ENCODE peak calls at places on chromosome 20, in ten cellular contexts. One of them, this sample, is unnamed.

GRCh38 chr20:6831461-6831860 is 64.0 kb downstream of the BMP2 start:
- DNase-seq in CD14-positive monocyte: no peak
- DNase-seq in hippocampal formation: no peak
- DNase-seq in hepatocyte: no peak
- DNase-seq in heart right ventricle: no peak
- DNase-seq in fibroblast of lung: no peak
- DNase-seq in NT2/D1: no peak
- DNase-seq in testis: no peak
- DNase-seq in HTR-8/SVneo: no peak
- DNase-seq in T-helper 17 cell: no peak
- DNase-seq in this sample: no peak

GRCh38 chr20:47985092-47985850 is 200.0 kb upstream of the SULF2 start:
- DNase-seq in fibroblast of lung: peak
- DNase-seq in testis: peak
- DNase-seq in T-helper 17 cell: no peak
- DNase-seq in hepatocyte: peak
- DNase-seq in NT2/D1: no peak
- DNase-seq in hippocampal formation: no peak
- DNase-seq in HTR-8/SVneo: peak
- DNase-seq in heart right ventricle: no peak
- DNase-seq in CD14-positive monocyte: no peak
- DNase-seq in this sample: no peak

GRCh38 chr20:14919473-14920157 is 582.2 kb upstream of the FLRT3 start:
- DNase-seq in NT2/D1: no peak
- DNase-seq in testis: no peak
- DNase-seq in CD14-positive monocyte: no peak
- DNase-seq in fibroblast of lung: no peak
- DNase-seq in hippocampal formation: no peak
- DNase-seq in T-helper 17 cell: no peak
- DNase-seq in heart right ventricle: no peak
- DNase-seq in HTR-8/SVneo: no peak
- DNase-seq in hepatocyte: peak
- DNase-seq in this sample: peak

GRCh38 chr20:610130-611046 is at the start of gene TCF15:
- DNase-seq in testis: peak
- DNase-seq in heart right ventricle: peak
- DNase-seq in HTR-8/SVneo: peak
- DNase-seq in NT2/D1: peak
- DNase-seq in hepatocyte: peak
- DNase-seq in T-helper 17 cell: no peak
- DNase-seq in fibroblast of lung: peak
- DNase-seq in hippocampal formation: no peak
- DNase-seq in CD14-positive monocyte: no peak
- DNase-seq in this sample: peak

GRCh38 chr20:58433759-58434158 is 44.7 kb downstream of the VAPB start:
- DNase-seq in CD14-positive monocyte: no peak
- DNase-seq in hepatocyte: peak
- DNase-seq in hippocampal formation: no peak
- DNase-seq in NT2/D1: no peak
- DNase-seq in T-helper 17 cell: no peak
- DNase-seq in HTR-8/SVneo: peak
- DNase-seq in fibroblast of lung: peak
- DNase-seq in testis: no peak
- DNase-seq in heart right ventricle: no peak
- DNase-seq in this sample: peak

GRCh38 chr20:37543828-37544227 is 16.2 kb upstream of the BLCAP start:
- DNase-seq in NT2/D1: no peak
- DNase-seq in HTR-8/SVneo: peak
- DNase-seq in fibroblast of lung: peak
- DNase-seq in hippocampal formation: peak
- DNase-seq in heart right ventricle: no peak
- DNase-seq in CD14-positive monocyte: no peak
- DNase-seq in testis: no peak
- DNase-seq in T-helper 17 cell: no peak
- DNase-seq in hepatocyte: peak
- DNase-seq in this sample: peak

GRCh38 chr20:36474563-36474962 is 66.8 kb upstream of the MYL9 start:
- DNase-seq in T-helper 17 cell: no peak
- DNase-seq in NT2/D1: no peak
- DNase-seq in testis: no peak
- DNase-seq in fibroblast of lung: no peak
- DNase-seq in heart right ventricle: no peak
- DNase-seq in hippocampal formation: no peak
- DNase-seq in CD14-positive monocyte: no peak
- DNase-seq in hepatocyte: no peak
- DNase-seq in HTR-8/SVneo: no peak
- DNase-seq in this sample: no peak

GRCh38 chr20:61260905-61261304 is 8.8 kb downstream of the CDH4 start:
- DNase-seq in hepatocyte: no peak
- DNase-seq in NT2/D1: no peak
- DNase-seq in fibroblast of lung: no peak
- DNase-seq in CD14-positive monocyte: no peak
- DNase-seq in T-helper 17 cell: no peak
- DNase-seq in hippocampal formation: no peak
- DNase-seq in HTR-8/SVneo: no peak
- DNase-seq in testis: no peak
- DNase-seq in heart right ventricle: no peak
- DNase-seq in this sample: no peak

GRCh38 chr20:47326718-47327137 is 29.8 kb downstream of the ZMYND8 start:
- DNase-seq in T-helper 17 cell: no peak
- DNase-seq in testis: no peak
- DNase-seq in hippocampal formation: no peak
- DNase-seq in HTR-8/SVneo: peak
- DNase-seq in heart right ventricle: no peak
- DNase-seq in NT2/D1: no peak
- DNase-seq in CD14-positive monocyte: no peak
- DNase-seq in fibroblast of lung: peak
- DNase-seq in hepatocyte: no peak
- DNase-seq in this sample: peak

GRCh38 chr20:37911838-37912273 is 8.9 kb downstream of the VSTM2L start:
- DNase-seq in testis: peak
- DNase-seq in HTR-8/SVneo: no peak
- DNase-seq in fibroblast of lung: peak
- DNase-seq in CD14-positive monocyte: no peak
- DNase-seq in T-helper 17 cell: no peak
- DNase-seq in NT2/D1: peak
- DNase-seq in hepatocyte: peak
- DNase-seq in hippocampal formation: no peak
- DNase-seq in heart right ventricle: no peak
- DNase-seq in this sample: no peak

GRCh38 chr20:6169251-6169650 is 46.4 kb upstream of the FERMT1 start:
- DNase-seq in hippocampal formation: no peak
- DNase-seq in heart right ventricle: no peak
- DNase-seq in CD14-positive monocyte: no peak
- DNase-seq in testis: no peak
- DNase-seq in hepatocyte: peak
- DNase-seq in NT2/D1: no peak
- DNase-seq in HTR-8/SVneo: no peak
- DNase-seq in T-helper 17 cell: no peak
- DNase-seq in fibroblast of lung: peak
- DNase-seq in this sample: peak

GRCh38 chr20:63519765-63520593 is 586 bp upstream of the PPDPF start:
- DNase-seq in NT2/D1: no peak
- DNase-seq in heart right ventricle: peak
- DNase-seq in hippocampal formation: peak
- DNase-seq in CD14-positive monocyte: peak
- DNase-seq in fibroblast of lung: peak
- DNase-seq in hepatocyte: peak
- DNase-seq in testis: peak
- DNase-seq in T-helper 17 cell: peak
- DNase-seq in HTR-8/SVneo: peak
- DNase-seq in this sample: no peak

GRCh38 chr20:40689100-40689942 is at the start of gene MAFB:
- DNase-seq in heart right ventricle: peak
- DNase-seq in CD14-positive monocyte: peak
- DNase-seq in NT2/D1: peak
- DNase-seq in testis: peak
- DNase-seq in hippocampal formation: peak
- DNase-seq in hepatocyte: peak
- DNase-seq in fibroblast of lung: peak
- DNase-seq in T-helper 17 cell: no peak
- DNase-seq in HTR-8/SVneo: peak
- DNase-seq in this sample: no peak

GRCh38 chr20:46694484-46694883 is 5.2 kb upstream of the TP53RK start:
- DNase-seq in NT2/D1: no peak
- DNase-seq in heart right ventricle: no peak
- DNase-seq in T-helper 17 cell: no peak
- DNase-seq in hippocampal formation: no peak
- DNase-seq in hepatocyte: no peak
- DNase-seq in fibroblast of lung: no peak
- DNase-seq in HTR-8/SVneo: peak
- DNase-seq in CD14-positive monocyte: no peak
- DNase-seq in testis: no peak
- DNase-seq in this sample: peak

GRCh38 chr20:10644458-10645204 is 29.2 kb downstream of the JAG1 start:
- DNase-seq in heart right ventricle: no peak
- DNase-seq in hippocampal formation: no peak
- DNase-seq in T-helper 17 cell: no peak
- DNase-seq in fibroblast of lung: no peak
- DNase-seq in CD14-positive monocyte: no peak
- DNase-seq in testis: no peak
- DNase-seq in NT2/D1: no peak
- DNase-seq in HTR-8/SVneo: no peak
- DNase-seq in hepatocyte: no peak
- DNase-seq in this sample: no peak

GRCh38 chr20:49775229-49775693 is 37.4 kb upstream of the SLC9A8 start:
- DNase-seq in T-helper 17 cell: no peak
- DNase-seq in hippocampal formation: no peak
- DNase-seq in HTR-8/SVneo: peak
- DNase-seq in CD14-positive monocyte: peak
- DNase-seq in testis: peak
- DNase-seq in heart right ventricle: peak
- DNase-seq in NT2/D1: no peak
- DNase-seq in fibroblast of lung: peak
- DNase-seq in hepatocyte: peak
- DNase-seq in this sample: peak

GRCh38 chr20:20553534-20553933 is 158.9 kb downstream of the RALGAPA2 start:
- DNase-seq in T-helper 17 cell: no peak
- DNase-seq in HTR-8/SVneo: no peak
- DNase-seq in testis: no peak
- DNase-seq in CD14-positive monocyte: no peak
- DNase-seq in heart right ventricle: no peak
- DNase-seq in hepatocyte: no peak
- DNase-seq in fibroblast of lung: no peak
- DNase-seq in hippocampal formation: no peak
- DNase-seq in NT2/D1: no peak
- DNase-seq in this sample: peak

GRCh38 chr20:45104786-45105185 is 3.9 kb upstream of the KCNS1 start:
- DNase-seq in fibroblast of lung: peak
- DNase-seq in HTR-8/SVneo: peak
- DNase-seq in CD14-positive monocyte: no peak
- DNase-seq in hippocampal formation: peak
- DNase-seq in testis: no peak
- DNase-seq in NT2/D1: no peak
- DNase-seq in heart right ventricle: no peak
- DNase-seq in T-helper 17 cell: no peak
- DNase-seq in hepatocyte: no peak
- DNase-seq in this sample: peak

GRCh38 chr20:35129647-35130069 is 17.5 kb downstream of the EDEM2 start:
- DNase-seq in heart right ventricle: no peak
- DNase-seq in testis: no peak
- DNase-seq in fibroblast of lung: peak
- DNase-seq in T-helper 17 cell: no peak
- DNase-seq in hippocampal formation: no peak
- DNase-seq in hepatocyte: no peak
- DNase-seq in NT2/D1: no peak
- DNase-seq in CD14-positive monocyte: no peak
- DNase-seq in HTR-8/SVneo: no peak
- DNase-seq in this sample: peak

GRCh38 chr20:46206025-46206424 is 87.9 kb downstream of the CD40 start:
- DNase-seq in HTR-8/SVneo: peak
- DNase-seq in hippocampal formation: peak
- DNase-seq in hepatocyte: no peak
- DNase-seq in heart right ventricle: no peak
- DNase-seq in NT2/D1: no peak
- DNase-seq in fibroblast of lung: peak
- DNase-seq in CD14-positive monocyte: peak
- DNase-seq in T-helper 17 cell: no peak
- DNase-seq in testis: peak
- DNase-seq in this sample: peak

GRCh38 chr20:38222231-38222922 is 38.2 kb downstream of the KIAA1755 start:
- DNase-seq in hippocampal formation: no peak
- DNase-seq in testis: peak
- DNase-seq in CD14-positive monocyte: peak
- DNase-seq in heart right ventricle: peak
- DNase-seq in T-helper 17 cell: peak
- DNase-seq in fibroblast of lung: peak
- DNase-seq in NT2/D1: peak
- DNase-seq in hepatocyte: peak
- DNase-seq in HTR-8/SVneo: peak
- DNase-seq in this sample: peak